ENCODE peak calls at places on chromosomes 3 and 15, in five cellular contexts. V is foreskin fibroblast, O is lower lobe of right lung, E is endothelial cell, Z is HepG2. N is an unnamed sample.

GRCh38 chr15:30962079-30962478 is 29.3 kb downstream of the MTMR10 start:
- DNase-seq in V (no peak), E (no peak), O (no peak), Z (no peak), N (no peak)

GRCh38 chr15:25780479-25781255 is 82.5 kb downstream of the ATP10A start:
- DNase-seq in O (no peak), E (no peak), V (no peak), Z (no peak), N (no peak)

GRCh38 chr3:187742351-187743171 is 2.7 kb downstream of the BCL6 start:
- DNase-seq in E (no peak), V (peak; percentile 60), O (peak; percentile 46), Z (no peak), N (no peak)

GRCh38 chr15:99998661-99999101 is 265.4 kb upstream of the LYSMD4 start:
- DNase-seq in V (no peak), E (no peak), Z (no peak), O (no peak), N (no peak)

GRCh38 chr3:70556056-70556455 is 243.6 kb upstream of the MDFIC2 start:
- DNase-seq in V (no peak), E (no peak), O (no peak), Z (no peak), N (no peak)

GRCh38 chr15:73906346-73907017 is 19.8 kb upstream of the LOXL1 start:
- DNase-seq in Z (no peak), O (peak; percentile 4), E (no peak), V (peak; percentile 73), N (no peak)

GRCh38 chr15:59262316-59262715 is 55.7 kb downstream of the LDHAL6B start:
- DNase-seq in E (no peak), Z (no peak), V (no peak), O (no peak), N (no peak)

GRCh38 chr3:186466391-186466974 is 77.7 kb downstream of the CRYGS start:
- DNase-seq in E (no peak), Z (no peak), V (peak; percentile 19), O (no peak), N (no peak)

GRCh38 chr15:38853608-38854007 is 289.0 kb upstream of the RASGRP1 start:
- DNase-seq in Z (no peak), O (no peak), E (peak; percentile 55), V (peak; percentile 47), N (no peak)

GRCh38 chr15:94119215-94119815 is 112.0 kb upstream of the MCTP2 start:
- DNase-seq in E (no peak), O (no peak), V (peak; percentile 6), Z (no peak), N (no peak)

GRCh38 chr15:77654975-77655374 is 22.3 kb upstream of the LINGO1 start:
- DNase-seq in E (peak; percentile 34), Z (peak; percentile 45), O (no peak), V (peak; percentile 13), N (no peak)

GRCh38 chr3:41118461-41119385 is 80.6 kb upstream of the CTNNB1 start:
- DNase-seq in O (no peak), Z (no peak), E (no peak), V (no peak), N (no peak)

GRCh38 chr15:96474274-96474673 is 143.8 kb downstream of the NR2F2 start:
- DNase-seq in V (peak; percentile 2), E (no peak), Z (no peak), O (no peak), N (no peak)

GRCh38 chr3:66582721-66583141 is 81.9 kb upstream of the LRIG1 start:
- DNase-seq in V (peak; percentile 70), O (no peak), E (no peak), Z (no peak), N (no peak)

GRCh38 chr15:69535101-69535638 is 82.6 kb downstream of the RPLP1 start:
- DNase-seq in E (no peak), V (peak; percentile 48), Z (no peak), O (no peak), N (no peak)

GRCh38 chr3:55636300-55637195 is 149.4 kb upstream of the WNT5A start:
- DNase-seq in V (no peak), E (no peak), Z (no peak), O (no peak), N (no peak)

GRCh38 chr3:13822042-13822441 is 57.8 kb downstream of the WNT7A start:
- DNase-seq in V (peak; percentile 30), O (no peak), Z (no peak), E (no peak), N (no peak)

GRCh38 chr3:5140230-5140621 is 18.1 kb downstream of the ARL8B start:
- DNase-seq in V (no peak), O (no peak), Z (no peak), E (no peak), N (no peak)

GRCh38 chr3:20323307-20323927 is 137.4 kb upstream of the SGO1 start:
- DNase-seq in E (peak; percentile 9), V (no peak), Z (peak; percentile 70), O (no peak), N (no peak)

GRCh38 chr3:42961633-42962032 is 17.5 kb upstream of the GASK1A start:
- DNase-seq in V (peak; percentile 74), O (no peak), Z (peak; percentile 42), E (peak; percentile 52), N (no peak)

GRCh38 chr15:58934521-58934920 is 1.0 kb upstream of the SLTM start:
- DNase-seq in E (no peak), Z (no peak), V (peak; percentile 25), O (no peak), N (no peak)

GRCh38 chr3:42033741-42034140 is 57.4 kb upstream of the TRAK1 start:
- DNase-seq in O (no peak), E (no peak), Z (no peak), V (peak; percentile 67), N (no peak)

GRCh38 chr15:33032053-33032452 is 162.5 kb downstream of the FMN1 start:
- DNase-seq in E (no peak), V (peak; percentile 25), Z (no peak), O (no peak), N (no peak)

GRCh38 chr15:65939901-65940617 is 70.8 kb downstream of the RAB11A start:
- DNase-seq in Z (no peak), V (peak; percentile 93), O (no peak), E (no peak), N (no peak)

DNA sequence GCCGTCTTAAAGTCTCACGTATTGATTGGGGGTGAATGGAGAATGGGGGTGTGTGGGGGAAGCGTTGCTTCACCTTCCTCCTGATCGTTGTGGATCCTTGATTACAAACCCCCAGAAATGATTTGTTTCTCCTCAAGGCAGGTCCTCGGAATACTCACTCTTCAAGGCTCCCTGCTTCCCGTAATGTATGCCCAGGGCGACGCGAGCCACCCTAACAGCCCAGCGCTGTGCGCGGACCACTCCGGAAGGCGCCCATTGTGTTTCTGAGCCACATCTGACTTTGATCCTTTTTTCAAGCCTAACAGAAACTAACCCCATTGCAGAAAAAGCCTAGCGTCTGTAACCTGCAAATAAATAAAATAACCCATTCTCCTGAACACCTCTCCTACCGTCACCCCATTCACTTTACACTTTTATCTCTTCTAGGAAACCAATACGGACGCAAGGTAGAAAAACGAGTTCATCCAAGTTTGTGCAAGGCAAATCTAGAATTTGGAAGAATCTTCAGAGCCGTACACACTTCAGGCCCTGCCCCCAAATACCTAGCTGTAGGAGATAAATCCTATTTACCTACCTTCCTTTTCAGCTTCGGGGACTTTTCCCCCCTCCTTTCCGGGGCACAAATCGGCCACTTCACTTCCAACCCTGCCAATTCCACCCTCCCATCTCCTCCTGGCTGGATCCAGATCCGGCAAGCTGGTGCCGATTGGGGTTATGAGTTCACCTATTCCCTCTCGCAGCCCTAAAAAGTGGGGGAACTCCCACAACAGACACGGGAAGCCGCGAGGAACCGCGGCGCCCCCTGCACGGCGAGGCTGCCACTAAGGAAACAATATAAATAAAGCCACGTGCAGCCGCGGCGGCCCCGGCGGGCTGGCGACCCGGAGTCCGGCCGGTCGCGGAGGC is 1.1 kb downstream of the PRTG start:
- DNase-seq in O (no peak), Z (peak; percentile 10), V (peak; percentile 26), E (peak; percentile 33), N (peak; percentile 33)
- TF ChIP-seq CTCF in O (no peak), Z (peak; percentile 21), V (no peak), E (no peak), N (no peak)

GRCh38 chr15:68042855-68043222 is 11.3 kb upstream of the PIAS1 start:
- DNase-seq in O (no peak), V (no peak), E (no peak), Z (no peak), N (no peak)
- TF ChIP-seq CTCF in O (no peak), V (no peak), E (no peak), Z (no peak), N (no peak)

DNA sequence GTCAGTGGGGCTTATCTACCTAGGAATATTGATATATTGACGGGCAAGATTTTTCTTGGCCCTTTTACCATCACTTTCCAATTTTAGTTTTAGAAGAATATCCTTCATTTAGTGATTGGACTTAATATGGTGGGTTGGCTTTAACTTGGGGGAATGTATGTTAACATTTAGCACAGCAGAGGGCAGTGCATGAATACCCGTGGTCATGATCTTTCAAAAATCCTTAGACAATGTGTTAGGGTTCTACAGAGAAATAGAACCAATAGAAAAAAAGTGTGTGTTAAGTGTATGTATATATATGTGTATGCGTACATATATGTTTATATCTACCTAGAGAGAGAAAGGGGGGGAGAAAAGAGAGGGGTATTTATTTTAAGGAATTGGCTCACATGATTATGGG is 36.9 kb downstream of the GPR171 start:
- DNase-seq in E (no peak), V (peak; percentile 18), O (no peak), Z (peak; percentile 15), N (no peak)
- TF ChIP-seq CTCF in E (peak; percentile 44), V (peak; percentile 8), O (no peak), Z (peak; percentile 56), N (peak; percentile 10)

GRCh38 chr3:127556565-127556964 is 34.0 kb downstream of the TPRA1 start:
- DNase-seq in Z (no peak), V (no peak), O (no peak), E (no peak), N (no peak)
- TF ChIP-seq CTCF in Z (peak; percentile 52), V (no peak), O (no peak), E (peak; percentile 15), N (peak; percentile 57)

N was measured in progenitor cell of endocrine pancreas.